ENCODE peak calls at places on chromosomes 1 and 21, in four cellular contexts. J is NCI-H2029; K is NCI-H1436; F is stimulated activated CD8-positive, alpha-beta memory T cell treated with anti-CD3 and anti-CD28 coated beads, Interleukin-7, amount 100 ng/mL, for 1 hour. A is an unnamed sample.

GRCh38 chr1:40955266-40955665 is 24.2 kb upstream of the CTPS1 start:
- DNase-seq in K (no peak), F (no peak), J (no peak), A (no peak)

GRCh38 chr21:34904526-34905298 is 144.4 kb downstream of the RUNX1 start:
- DNase-seq in K (no peak), J (no peak), F (no peak), A (no peak)

GRCh38 chr1:50232271-50232670 is 123.6 kb downstream of the ELAVL4 start:
- DNase-seq in J (no peak), F (no peak), K (no peak), A (no peak)

GRCh38 chr1:1627261-1627841 is 4.6 kb upstream of the MMP23B start:
- DNase-seq in J (no peak), K (no peak), F (no peak), A (no peak)

GRCh38 chr1:50704126-50704525 is 255.9 kb downstream of the FAF1 start:
- DNase-seq in K (peak), J (peak), F (no peak), A (no peak)

GRCh38 chr1:100536031-100536430 is 1.9 kb upstream of the GPR88 start:
- DNase-seq in F (no peak), J (no peak), K (no peak), A (no peak)

GRCh38 chr1:15062479-15063099 is 91.0 kb upstream of the TMEM51 start:
- DNase-seq in F (no peak), J (no peak), K (no peak), A (no peak)

GRCh38 chr1:201468844-201469644 is at the start of gene PHLDA3:
- DNase-seq in K (peak), F (no peak), J (no peak), A (no peak)

GRCh38 chr1:43435146-43436145 is 18.3 kb downstream of the HYI start:
- DNase-seq in F (no peak), J (no peak), K (no peak), A (no peak)

GRCh38 chr21:42453301-42454220 is 42.5 kb downstream of the RSPH1 start:
- DNase-seq in F (no peak), K (no peak), J (no peak), A (no peak)

GRCh38 chr1:90834354-90835171 is 117.5 kb upstream of the BARHL2 start:
- DNase-seq in K (peak), F (no peak), J (no peak), A (no peak)

GRCh38 chr1:230335861-230336549 is 90.1 kb downstream of the PGBD5 start:
- DNase-seq in K (no peak), J (no peak), F (no peak), A (no peak)

GRCh38 chr1:226649780-226650179 is 89.3 kb downstream of the ITPKB start:
- DNase-seq in J (no peak), F (no peak), K (no peak), A (no peak)

GRCh38 chr1:87439821-87440220 is 111.1 kb downstream of the LMO4 start:
- DNase-seq in F (no peak), K (no peak), J (no peak), A (no peak)